ENCODE peak calls at places on chromosomes 3 and 15, in eight cellular contexts. F, O, K, E, V, H, L and A are unnamed samples.

GRCh38 chr15:88663216-88663615 is 24.4 kb downstream of the ISG20 start:
- DNase-seq in F (no peak), E (no peak), O (no peak), L (no peak), H (no peak), V (no peak), K (no peak), A (no peak)

GRCh38 chr3:136207741-136208140 is 11.6 kb upstream of the MSL2 start:
- DNase-seq in H (no peak), F (no peak), L (no peak), O (no peak), V (no peak), K (no peak), E (no peak), A (no peak)

GRCh38 chr3:114553949-114554593 is 260.2 kb downstream of the TIGIT start:
- DNase-seq in H (no peak), E (no peak), K (no peak), V (no peak), O (no peak), L (no peak), F (no peak), A (no peak)

GRCh38 chr15:59439571-59439970 is 1.6 kb downstream of the FAM81A start:
- DNase-seq in E (no peak), F (no peak), V (no peak), L (no peak), H (no peak), O (no peak), K (no peak), A (no peak)

GRCh38 chr15:89971592-89971997 is 29.5 kb upstream of the ZNF710 start:
- DNase-seq in K (peak; percentile 81), O (peak; percentile 37), H (peak; percentile 71), L (peak; percentile 27), E (peak; percentile 58), F (peak; percentile 13), V (peak; percentile 38), A (peak; percentile 29)

GRCh38 chr3:29426302-29427226 is 145.7 kb downstream of the RBMS3 start:
- DNase-seq in L (no peak), V (no peak), E (no peak), K (no peak), F (no peak), H (no peak), O (no peak), A (no peak)

GRCh38 chr3:5004319-5005152 is 25.3 kb downstream of the BHLHE40 start:
- DNase-seq in F (no peak), L (no peak), E (no peak), V (no peak), K (no peak), O (no peak), H (no peak), A (no peak)

GRCh38 chr3:148971819-148972218 is 19.5 kb upstream of the GYG1 start:
- DNase-seq in E (no peak), V (no peak), L (peak; percentile 53), F (no peak), H (no peak), O (no peak), K (no peak), A (no peak)

GRCh38 chr3:50112462-50112861 is 23.7 kb downstream of the RBM5 start:
- DNase-seq in V (no peak), O (no peak), F (no peak), L (no peak), K (no peak), H (no peak), E (no peak), A (no peak)

GRCh38 chr15:65209701-65210643 is 1.3 kb downstream of the CILP start:
- DNase-seq in V (no peak), H (no peak), F (no peak), O (no peak), E (no peak), K (no peak), L (no peak), A (no peak)

GRCh38 chr3:152998554-152998953 is 163.5 kb upstream of the RAP2B start:
- DNase-seq in H (no peak), L (no peak), V (no peak), K (no peak), O (no peak), E (no peak), F (no peak), A (no peak)

GRCh38 chr3:46440531-46441294 is 24.0 kb downstream of the LTF start:
- DNase-seq in V (no peak), F (no peak), E (no peak), K (no peak), O (no peak), H (peak; percentile 72), L (no peak), A (no peak)

GRCh38 chr3:13823186-13823585 is 56.7 kb downstream of the WNT7A start:
- DNase-seq in H (no peak), E (no peak), F (no peak), O (no peak), K (no peak), L (no peak), V (no peak), A (no peak)

GRCh38 chr15:48624700-48625099 is 20.8 kb downstream of the FBN1 start:
- DNase-seq in E (no peak), O (no peak), H (no peak), L (no peak), K (no peak), V (no peak), F (no peak), A (no peak)

GRCh38 chr3:59451041-59451763 is 401.4 kb upstream of the CFAP20DC start:
- DNase-seq in E (no peak), H (no peak), O (no peak), K (no peak), F (no peak), L (no peak), V (peak; percentile 23), A (no peak)

GRCh38 chr3:59426851-59427565 is 377.2 kb upstream of the CFAP20DC start:
- DNase-seq in H (peak; percentile 29), L (peak; percentile 81), O (no peak), E (no peak), V (no peak), K (no peak), F (no peak), A (no peak)

GRCh38 chr3:178562869-178563232 is 26.6 kb downstream of the KCNMB2 start:
- DNase-seq in K (no peak), L (peak; percentile 53), E (no peak), H (no peak), V (no peak), O (no peak), F (no peak), A (no peak)

GRCh38 chr15:90233701-90234518 is at the start of the genes CIB1 and GDPGP1:
- DNase-seq in H (peak; percentile 99), L (peak; percentile 97), K (peak; percentile 99), O (peak; percentile 89), E (peak; percentile 94), F (peak; percentile 98), V (peak; percentile 95), A (peak; percentile 87)

GRCh38 chr3:51974277-51974962 is 444 bp upstream of the ABHD14A start:
- DNase-seq in H (no peak), L (no peak), V (no peak), K (peak; percentile 74), E (no peak), O (no peak), F (peak; percentile 41), A (no peak)

GRCh38 chr3:142857056-142857455 is 31.8 kb downstream of the PCOLCE2 start:
- DNase-seq in V (no peak), K (no peak), F (no peak), L (no peak), H (peak; percentile 36), O (peak; percentile 11), E (peak; percentile 79), A (no peak)

GRCh38 chr3:144221771-144222170 is 250.1 kb downstream of the DIPK2A start:
- DNase-seq in O (peak; percentile 69), E (no peak), F (no peak), V (no peak), H (no peak), K (no peak), L (no peak), A (no peak)

GRCh38 chr3:171193693-171194092 is 167.2 kb upstream of the SLC2A2 start:
- DNase-seq in F (no peak), K (no peak), O (no peak), H (no peak), E (no peak), V (no peak), L (no peak), A (peak; percentile 76)

GRCh38 chr15:43150171-43150929 is 17.0 kb downstream of the TMEM62 start:
- DNase-seq in V (no peak), E (peak; percentile 13), K (no peak), H (no peak), O (no peak), F (no peak), L (peak; percentile 91), A (no peak)

GRCh38 chr3:141441381-141442365 is 45.2 kb upstream of the RASA2 start:
- DNase-seq in H (peak; percentile 79), E (peak; percentile 71), O (peak; percentile 33), F (no peak), L (peak; percentile 86), V (peak; percentile 81), K (peak; percentile 85), A (no peak)

GRCh38 chr3:25783661-25784512 is 644 bp upstream of the NGLY1 start:
- DNase-seq in H (peak; percentile 84), F (no peak), K (no peak), O (peak; percentile 66), V (no peak), L (peak; percentile 46), E (peak; percentile 33), A (no peak)

GRCh38 chr3:165835431-165835830 is 1.8 kb downstream of the BCHE start:
- DNase-seq in O (no peak), E (no peak), V (no peak), K (no peak), L (no peak), H (no peak), F (no peak), A (no peak)